ENCODE peak calls at places on chromosomes 2 and 18, in seven cellular contexts. One of them, this sample, is unnamed.

GRCh38 chr2:10062931-10063365 is 17.3 kb downstream of the CYS1 start:
- DNase-seq in GM12864: no peak
- DNase-seq in AG04450: no peak
- DNase-seq in right lobe of liver: no peak
- DNase-seq in dorsolateral prefrontal cortex: no peak
- DNase-seq in CD8-positive, alpha-beta T cell: no peak
- DNase-seq in astrocyte: no peak
- DNase-seq in this sample: no peak

GRCh38 chr18:8785261-8785660 is 79.9 kb downstream of the MTCL1 start:
- DNase-seq in GM12864: no peak
- DNase-seq in AG04450: no peak
- DNase-seq in right lobe of liver: no peak
- DNase-seq in dorsolateral prefrontal cortex: no peak
- DNase-seq in CD8-positive, alpha-beta T cell: no peak
- DNase-seq in astrocyte: no peak
- DNase-seq in this sample: no peak

GRCh38 chr2:129806985-129807384 is 172.5 kb upstream of the RAB6C start:
- DNase-seq in GM12864: no peak
- DNase-seq in AG04450: no peak
- DNase-seq in right lobe of liver: no peak
- DNase-seq in dorsolateral prefrontal cortex: no peak
- DNase-seq in CD8-positive, alpha-beta T cell: no peak
- DNase-seq in astrocyte: no peak
- DNase-seq in this sample: no peak

GRCh38 chr2:232196802-232197201 is 181.7 kb upstream of the ALPP start:
- DNase-seq in GM12864: no peak
- DNase-seq in AG04450: no peak
- DNase-seq in right lobe of liver: no peak
- DNase-seq in dorsolateral prefrontal cortex: no peak
- DNase-seq in CD8-positive, alpha-beta T cell: no peak
- DNase-seq in astrocyte: no peak
- DNase-seq in this sample: no peak

GRCh38 chr18:34710430-34711386 is 610 bp downstream of the DTNA start:
- DNase-seq in GM12864: no peak
- DNase-seq in AG04450: no peak
- DNase-seq in right lobe of liver: no peak
- DNase-seq in dorsolateral prefrontal cortex: no peak
- DNase-seq in CD8-positive, alpha-beta T cell: no peak
- DNase-seq in astrocyte: peak
- DNase-seq in this sample: no peak

GRCh38 chr2:134372611-134373131 is 118.8 kb downstream of the MGAT5 start:
- DNase-seq in GM12864: no peak
- DNase-seq in AG04450: peak
- DNase-seq in right lobe of liver: no peak
- DNase-seq in dorsolateral prefrontal cortex: peak
- DNase-seq in CD8-positive, alpha-beta T cell: no peak
- DNase-seq in astrocyte: peak
- DNase-seq in this sample: no peak

GRCh38 chr2:232999354-232999753 is 13.7 kb downstream of the NGEF start:
- DNase-seq in GM12864: no peak
- DNase-seq in AG04450: no peak
- DNase-seq in right lobe of liver: no peak
- DNase-seq in dorsolateral prefrontal cortex: no peak
- DNase-seq in CD8-positive, alpha-beta T cell: no peak
- DNase-seq in astrocyte: no peak
- DNase-seq in this sample: no peak

GRCh38 chr2:189581354-189582139 is 961 bp upstream of the SLC40A1 start:
- DNase-seq in GM12864: no peak
- DNase-seq in AG04450: no peak
- DNase-seq in right lobe of liver: peak
- DNase-seq in dorsolateral prefrontal cortex: no peak
- DNase-seq in CD8-positive, alpha-beta T cell: no peak
- DNase-seq in astrocyte: no peak
- DNase-seq in this sample: no peak

GRCh38 chr2:156505696-156506095 is 69.5 kb downstream of the GPD2 start:
- DNase-seq in GM12864: no peak
- DNase-seq in AG04450: no peak
- DNase-seq in right lobe of liver: no peak
- DNase-seq in dorsolateral prefrontal cortex: no peak
- DNase-seq in CD8-positive, alpha-beta T cell: no peak
- DNase-seq in astrocyte: peak
- DNase-seq in this sample: no peak

GRCh38 chr2:101398026-101398830 is 10.9 kb upstream of the CREG2 start:
- DNase-seq in GM12864: no peak
- DNase-seq in AG04450: no peak
- DNase-seq in right lobe of liver: no peak
- DNase-seq in dorsolateral prefrontal cortex: no peak
- DNase-seq in CD8-positive, alpha-beta T cell: no peak
- DNase-seq in astrocyte: no peak
- DNase-seq in this sample: no peak

GRCh38 chr18:46538376-46538775 is 118.6 kb downstream of the LOXHD1 start:
- DNase-seq in GM12864: no peak
- DNase-seq in AG04450: no peak
- DNase-seq in right lobe of liver: no peak
- DNase-seq in dorsolateral prefrontal cortex: no peak
- DNase-seq in CD8-positive, alpha-beta T cell: no peak
- DNase-seq in astrocyte: no peak
- DNase-seq in this sample: no peak

GRCh38 chr2:156320491-156320896 is 12.0 kb downstream of the NR4A2 start:
- DNase-seq in GM12864: no peak
- DNase-seq in AG04450: no peak
- DNase-seq in right lobe of liver: peak
- DNase-seq in dorsolateral prefrontal cortex: no peak
- DNase-seq in CD8-positive, alpha-beta T cell: no peak
- DNase-seq in astrocyte: peak
- DNase-seq in this sample: no peak

GRCh38 chr2:237422309-237422708 is 8.3 kb upstream of the COL6A3 start:
- DNase-seq in GM12864: no peak
- DNase-seq in AG04450: no peak
- DNase-seq in right lobe of liver: no peak
- DNase-seq in dorsolateral prefrontal cortex: no peak
- DNase-seq in CD8-positive, alpha-beta T cell: no peak
- DNase-seq in astrocyte: no peak
- DNase-seq in this sample: no peak

GRCh38 chr2:207166349-207167128 is 791 bp upstream of the KLF7 start:
- DNase-seq in GM12864: no peak
- DNase-seq in AG04450: no peak
- DNase-seq in right lobe of liver: peak
- DNase-seq in dorsolateral prefrontal cortex: peak
- DNase-seq in CD8-positive, alpha-beta T cell: peak
- DNase-seq in astrocyte: peak
- DNase-seq in this sample: peak

GRCh38 chr2:238106698-238107524 is 6.8 kb downstream of the ESPNL start:
- DNase-seq in GM12864: no peak
- DNase-seq in AG04450: no peak
- DNase-seq in right lobe of liver: no peak
- DNase-seq in dorsolateral prefrontal cortex: peak
- DNase-seq in CD8-positive, alpha-beta T cell: no peak
- DNase-seq in astrocyte: no peak
- DNase-seq in this sample: no peak

GRCh38 chr2:31347788-31348187 is 66.8 kb downstream of the XDH start:
- DNase-seq in GM12864: no peak
- DNase-seq in AG04450: peak
- DNase-seq in right lobe of liver: no peak
- DNase-seq in dorsolateral prefrontal cortex: no peak
- DNase-seq in CD8-positive, alpha-beta T cell: no peak
- DNase-seq in astrocyte: peak
- DNase-seq in this sample: no peak

GRCh38 chr2:161273038-161273760 is 35.0 kb upstream of the PSMD14 start:
- DNase-seq in GM12864: peak
- DNase-seq in AG04450: peak
- DNase-seq in right lobe of liver: no peak
- DNase-seq in dorsolateral prefrontal cortex: no peak
- DNase-seq in CD8-positive, alpha-beta T cell: no peak
- DNase-seq in astrocyte: peak
- DNase-seq in this sample: peak

GRCh38 chr18:39453882-39454281 is 1888.3 kb upstream of the CELF4 start:
- DNase-seq in GM12864: no peak
- DNase-seq in AG04450: peak
- DNase-seq in right lobe of liver: no peak
- DNase-seq in dorsolateral prefrontal cortex: no peak
- DNase-seq in CD8-positive, alpha-beta T cell: no peak
- DNase-seq in astrocyte: peak
- DNase-seq in this sample: no peak

GRCh38 chr18:44839239-44839666 is 158.6 kb downstream of the SETBP1 start:
- DNase-seq in GM12864: peak
- DNase-seq in AG04450: no peak
- DNase-seq in right lobe of liver: peak
- DNase-seq in dorsolateral prefrontal cortex: no peak
- DNase-seq in CD8-positive, alpha-beta T cell: peak
- DNase-seq in astrocyte: peak
- DNase-seq in this sample: peak

GRCh38 chr18:78407456-78407823 is 572.2 kb upstream of the SALL3 start:
- DNase-seq in GM12864: no peak
- DNase-seq in AG04450: no peak
- DNase-seq in right lobe of liver: no peak
- DNase-seq in dorsolateral prefrontal cortex: no peak
- DNase-seq in CD8-positive, alpha-beta T cell: no peak
- DNase-seq in astrocyte: no peak
- DNase-seq in this sample: no peak
- H3K4me3 ChIP-seq in GM12864: no peak
- H3K4me3 ChIP-seq in AG04450: no peak
- H3K4me3 ChIP-seq in right lobe of liver: no peak
- H3K4me3 ChIP-seq in dorsolateral prefrontal cortex: no peak
- H3K4me3 ChIP-seq in CD8-positive, alpha-beta T cell: no peak
- H3K4me3 ChIP-seq in astrocyte: no peak
- H3K4me3 ChIP-seq in this sample: no peak

GRCh38 chr2:230224458-230224857 is 1.1 kb upstream of the SP140 start:
- DNase-seq in GM12864: no peak
- DNase-seq in AG04450: no peak
- DNase-seq in right lobe of liver: no peak
- DNase-seq in dorsolateral prefrontal cortex: no peak
- DNase-seq in CD8-positive, alpha-beta T cell: no peak
- DNase-seq in astrocyte: no peak
- DNase-seq in this sample: no peak
- H3K4me3 ChIP-seq in GM12864: no peak
- H3K4me3 ChIP-seq in AG04450: no peak
- H3K4me3 ChIP-seq in right lobe of liver: no peak
- H3K4me3 ChIP-seq in dorsolateral prefrontal cortex: no peak
- H3K4me3 ChIP-seq in CD8-positive, alpha-beta T cell: no peak
- H3K4me3 ChIP-seq in astrocyte: no peak
- H3K4me3 ChIP-seq in this sample: peak

DNA sequence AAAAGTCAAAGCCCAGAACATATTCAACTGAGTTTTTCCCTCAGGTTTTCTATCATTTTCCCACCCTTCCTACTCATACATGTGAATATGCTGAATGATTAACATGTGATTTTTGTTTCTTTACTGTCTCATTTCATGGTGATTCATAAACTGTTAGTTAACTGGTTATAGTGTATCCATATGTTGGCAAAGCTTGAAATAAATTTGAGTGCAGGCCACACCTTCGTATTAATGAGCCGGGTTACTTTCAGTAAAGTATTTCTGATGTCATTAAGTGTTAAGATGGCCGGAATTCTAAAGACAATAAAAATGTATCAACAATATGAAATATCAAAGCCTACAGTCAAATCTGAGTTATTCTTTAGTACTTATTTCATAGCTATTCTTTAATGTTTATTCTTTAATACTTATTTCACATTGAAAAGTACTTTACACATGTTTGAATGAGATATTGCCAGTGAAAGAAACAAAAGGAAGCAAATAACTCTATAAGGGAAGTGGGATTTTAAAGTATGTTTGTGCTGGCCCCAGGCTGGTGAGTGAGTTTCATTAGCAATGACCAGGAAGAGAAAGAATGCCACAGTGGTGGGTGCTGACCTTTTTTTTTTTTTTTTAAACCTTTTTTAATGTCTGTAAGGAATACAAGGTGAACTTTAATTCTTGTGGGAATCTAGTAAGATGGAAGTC is 178.6 kb downstream of the NEDD4L start:
- DNase-seq in GM12864: no peak
- DNase-seq in AG04450: no peak
- DNase-seq in right lobe of liver: no peak
- DNase-seq in dorsolateral prefrontal cortex: no peak
- DNase-seq in CD8-positive, alpha-beta T cell: no peak
- DNase-seq in astrocyte: peak
- DNase-seq in this sample: no peak
- H3K4me3 ChIP-seq in GM12864: peak
- H3K4me3 ChIP-seq in AG04450: no peak
- H3K4me3 ChIP-seq in right lobe of liver: no peak
- H3K4me3 ChIP-seq in dorsolateral prefrontal cortex: no peak
- H3K4me3 ChIP-seq in CD8-positive, alpha-beta T cell: no peak
- H3K4me3 ChIP-seq in astrocyte: peak
- H3K4me3 ChIP-seq in this sample: no peak

GRCh38 chr2:171522057-171522803 is at the start of gene CYBRD1:
- DNase-seq in GM12864: no peak
- DNase-seq in AG04450: peak
- DNase-seq in right lobe of liver: peak
- DNase-seq in dorsolateral prefrontal cortex: peak
- DNase-seq in CD8-positive, alpha-beta T cell: no peak
- DNase-seq in astrocyte: peak
- DNase-seq in this sample: no peak

GRCh38 chr2:171522804-171523338 is 597 bp downstream of the CYBRD1 start:
- DNase-seq in GM12864: no peak
- DNase-seq in AG04450: no peak
- DNase-seq in right lobe of liver: peak
- DNase-seq in dorsolateral prefrontal cortex: no peak
- DNase-seq in CD8-positive, alpha-beta T cell: no peak
- DNase-seq in astrocyte: peak
- DNase-seq in this sample: no peak

GRCh38 chr2:171523339-171523931 is 1.2 kb downstream of the CYBRD1 start:
- DNase-seq in GM12864: no peak
- DNase-seq in AG04450: no peak
- DNase-seq in right lobe of liver: peak
- DNase-seq in dorsolateral prefrontal cortex: peak
- DNase-seq in CD8-positive, alpha-beta T cell: no peak
- DNase-seq in astrocyte: peak
- DNase-seq in this sample: no peak

GRCh38 chr2:171520471-171520870 is 1.8 kb upstream of the CYBRD1 start:
- DNase-seq in GM12864: no peak
- DNase-seq in AG04450: no peak
- DNase-seq in right lobe of liver: no peak
- DNase-seq in dorsolateral prefrontal cortex: no peak
- DNase-seq in CD8-positive, alpha-beta T cell: no peak
- DNase-seq in astrocyte: no peak
- DNase-seq in this sample: no peak

DNA sequence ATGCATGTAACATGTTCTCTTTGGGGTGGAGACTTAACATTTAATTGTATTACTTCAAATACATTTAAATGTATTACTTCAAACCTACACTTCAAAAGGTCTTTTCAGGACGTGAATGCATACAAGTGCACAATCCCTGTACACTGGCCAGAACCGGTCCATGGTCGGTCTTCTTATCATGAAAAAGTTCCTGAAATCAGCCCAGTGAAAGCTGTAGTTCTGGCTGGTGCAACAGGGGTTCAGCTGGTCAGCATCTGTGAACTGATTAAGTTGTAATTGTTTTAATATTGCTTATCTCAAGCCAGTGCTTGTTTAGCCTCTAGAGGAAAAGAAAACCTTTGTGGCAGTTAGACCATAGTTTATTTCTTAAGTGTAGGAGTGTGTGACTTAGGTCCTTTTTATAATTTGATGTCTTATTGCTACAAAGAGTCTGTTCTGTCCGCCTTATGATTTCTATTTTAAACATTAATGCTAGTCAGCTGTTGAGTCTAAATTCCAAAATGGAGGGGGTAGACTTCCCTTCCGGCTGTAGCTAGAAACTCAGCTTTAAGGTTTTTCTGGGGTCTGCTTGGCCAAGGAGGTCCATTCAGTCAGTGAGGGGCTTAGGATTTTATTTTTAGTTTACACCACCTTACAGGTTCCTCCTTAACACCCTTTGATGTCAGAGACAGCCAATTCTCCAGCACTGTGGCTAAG is 765 bp upstream of the CYBRD1 start:
- DNase-seq in GM12864: no peak
- DNase-seq in AG04450: no peak
- DNase-seq in right lobe of liver: no peak
- DNase-seq in dorsolateral prefrontal cortex: no peak
- DNase-seq in CD8-positive, alpha-beta T cell: no peak
- DNase-seq in astrocyte: no peak
- DNase-seq in this sample: no peak
- H3K4me3 ChIP-seq in GM12864: peak
- H3K4me3 ChIP-seq in AG04450: peak
- H3K4me3 ChIP-seq in right lobe of liver: peak
- H3K4me3 ChIP-seq in dorsolateral prefrontal cortex: peak
- H3K4me3 ChIP-seq in CD8-positive, alpha-beta T cell: no peak
- H3K4me3 ChIP-seq in astrocyte: peak
- H3K4me3 ChIP-seq in this sample: peak

This sample was measured in CD4-positive, CD25-positive, alpha-beta regulatory T cell.